ENCODE peak calls at places on chromosomes 7 and 10, in six cellular contexts. B, Q, Y, P, T and I are unnamed samples.

GRCh38 chr7:111089822-111090426 is 1.0 kb upstream of the LRRN3 start:
- DNase-seq in B (no peak), Q (no peak), Y (peak; percentile 56), P (no peak), T (peak; percentile 74), I (no peak)

GRCh38 chr7:143408686-143409551 is at the start of gene EPHA1:
- DNase-seq in B (peak; percentile 47), Q (no peak), Y (peak; percentile 96), P (peak; percentile 66), T (no peak), I (no peak)

GRCh38 chr7:90749774-90750173 is 153.7 kb downstream of the CDK14 start:
- DNase-seq in B (no peak), Q (no peak), Y (peak; percentile 75), P (no peak), T (peak; percentile 51), I (no peak)

GRCh38 chr10:62814901-62815372 is 1.2 kb downstream of the EGR2 start:
- DNase-seq in B (no peak), Q (no peak), Y (peak; percentile 23), P (no peak), T (no peak), I (no peak)

GRCh38 chr7:74040101-74040790 is 12.3 kb downstream of the ELN start:
- DNase-seq in B (no peak), Q (no peak), Y (no peak), P (no peak), T (no peak), I (peak; percentile 57)

GRCh38 chr7:5599543-5600200 is 176.0 kb upstream of the TNRC18 start:
- DNase-seq in B (no peak), Q (no peak), Y (no peak), P (no peak), T (no peak), I (no peak)

GRCh38 chr7:68963547-68963946 is 634.7 kb upstream of the AUTS2 start:
- DNase-seq in B (no peak), Q (no peak), Y (peak; percentile 90), P (no peak), T (no peak), I (no peak)

GRCh38 chr7:138876326-138876725 is 78.3 kb upstream of the ATP6V0A4 start:
- DNase-seq in B (no peak), Q (no peak), Y (no peak), P (no peak), T (no peak), I (no peak)

GRCh38 chr7:76336094-76336493 is 22.7 kb downstream of the YWHAG start:
- DNase-seq in B (no peak), Q (no peak), Y (no peak), P (no peak), T (no peak), I (no peak)
- H3K4me1 ChIP-seq in B (peaks cover 6% of the 10 kb centered on the region), Q (peaks cover 100% of the 10 kb centered on the region), Y (no peaks in the 10 kb centered on the region), P (peaks cover 13% of the 10 kb centered on the region), T (peaks cover 11% of the 10 kb centered on the region), I (peaks cover 32% of the 10 kb centered on the region)

DNA sequence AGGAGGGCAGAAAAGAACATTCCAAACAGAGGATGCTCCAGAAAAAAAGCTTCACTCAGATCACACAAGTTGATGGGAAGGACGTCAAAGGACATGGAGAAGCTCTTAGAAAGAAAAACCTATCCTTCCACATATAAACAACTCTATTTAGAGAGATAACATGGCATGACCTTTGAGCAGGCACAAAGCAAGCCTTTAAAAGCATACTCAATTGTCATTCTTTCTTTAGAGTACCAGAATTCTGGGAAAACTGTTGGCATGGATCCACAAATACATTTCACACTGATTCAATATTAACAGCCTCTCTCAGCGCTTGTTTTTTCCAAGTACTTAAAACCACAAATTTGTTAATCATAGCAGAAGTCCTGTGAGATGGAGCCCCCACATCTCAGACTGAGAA is 7.3 kb upstream of the ABLIM1 start:
- DNase-seq in B (no peak), Q (no peak), Y (no peak), P (no peak), T (no peak), I (no peak)
- H3K27ac ChIP-seq in B (no peak overlapping the region), Q (peak overlapping the region; percentile 88), Y (no peak overlapping the region), P (peak overlapping the region; percentile 84), T (no peak overlapping the region), I (no peak overlapping the region)

GRCh38 chr7:148704189-148704588 is 5.5 kb downstream of the CUL1 start:
- DNase-seq in B (no peak), Q (no peak), Y (no peak), P (no peak), T (no peak), I (no peak)
- H3K4me1 ChIP-seq in B (peaks cover 73% of the 10 kb centered on the region), Q (peaks cover 100% of the 10 kb centered on the region), Y (peaks cover 5% of the 10 kb centered on the region), P (peaks cover 13% of the 10 kb centered on the region), T (peaks cover 13% of the 10 kb centered on the region), I (peaks cover 21% of the 10 kb centered on the region)

GRCh38 chr10:131700032-131700431 is 200.8 kb upstream of the PPP2R2D start:
- DNase-seq in B (no peak), Q (no peak), Y (no peak), P (no peak), T (no peak), I (no peak)
- H3K27ac ChIP-seq in B (no peak overlapping the region), Q (no peak overlapping the region), Y (no peak overlapping the region), P (no peak overlapping the region), T (no peak overlapping the region), I (no peak overlapping the region)

DNA sequence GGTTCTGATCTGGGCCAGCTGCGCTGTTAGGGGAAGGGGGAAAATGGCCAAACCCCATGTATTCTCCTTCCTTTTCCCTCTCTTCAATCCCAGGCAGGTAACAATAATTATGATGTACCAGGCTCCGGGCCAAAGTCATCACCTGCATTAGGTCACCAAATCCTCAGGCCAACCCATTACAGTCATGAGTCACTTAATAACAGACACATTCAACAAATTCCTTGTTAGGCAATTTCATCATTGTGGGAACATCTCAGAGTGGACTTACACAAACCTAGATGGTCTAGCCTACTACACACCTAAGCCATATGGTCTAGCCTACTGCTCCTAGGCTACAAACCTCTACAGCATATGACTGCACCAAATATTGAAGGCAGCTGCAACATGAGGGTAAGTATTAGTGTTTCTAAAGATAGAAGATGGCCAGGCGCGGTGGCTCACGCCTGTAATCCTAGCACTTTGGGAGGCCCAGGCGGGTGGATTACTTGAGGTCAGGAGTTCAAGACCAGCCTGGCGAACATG is 2.2 kb upstream of the HSPB1 start:
- DNase-seq in B (no peak), Q (no peak), Y (no peak), P (peak; percentile 67), T (peak; percentile 62), I (no peak)
- H3K4me1 ChIP-seq in B (peaks cover 11% of the 10 kb centered on the region), Q (peaks cover 41% of the 10 kb centered on the region), Y (no peaks in the 10 kb centered on the region), P (peaks cover 16% of the 10 kb centered on the region), T (peaks cover 13% of the 10 kb centered on the region), I (peaks cover 35% of the 10 kb centered on the region)

DNA sequence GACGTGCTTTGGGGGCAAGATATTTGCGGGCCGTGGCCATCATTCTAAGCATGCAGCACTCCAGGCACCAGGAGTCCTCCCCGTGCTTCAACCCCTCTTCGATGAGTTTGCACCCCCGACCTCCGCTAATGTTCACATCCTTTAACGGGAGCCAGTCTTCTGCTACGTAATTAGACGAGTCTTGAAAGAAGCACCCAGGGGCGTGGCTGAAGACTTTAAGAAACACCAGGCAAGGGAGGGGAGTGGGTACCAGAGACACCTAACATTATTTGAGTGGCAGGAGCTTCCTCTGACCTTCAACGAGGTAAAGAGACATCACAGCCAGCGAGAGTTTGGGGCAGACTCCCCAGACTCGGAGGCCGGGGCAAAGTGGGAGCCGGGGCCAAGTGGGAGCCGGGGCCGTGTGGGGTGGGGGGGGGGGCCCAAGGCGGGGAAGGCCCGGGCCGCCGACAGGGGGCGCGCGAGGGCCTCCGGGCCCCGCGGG is 31.1 kb upstream of the TOMM7 start:
- DNase-seq in B (peak; percentile 77), Q (no peak), Y (peak; percentile 61), P (no peak), T (no peak), I (no peak)
- H3K27ac ChIP-seq in B (peak overlapping the region; percentile 81), Q (peak overlapping the region; percentile 97), Y (no peak overlapping the region), P (peak overlapping the region; percentile 97), T (no peak overlapping the region), I (peak overlapping the region; percentile 97)

GRCh38 chr7:132430466-132430862 is 145.8 kb downstream of the PLXNA4 start:
- DNase-seq in B (no peak), Q (no peak), Y (no peak), P (no peak), T (no peak), I (no peak)

GRCh38 chr7:132430863-132431822 is 145.1 kb downstream of the PLXNA4 start:
- DNase-seq in B (peak; percentile 64), Q (no peak), Y (no peak), P (no peak), T (peak; percentile 92), I (no peak)

GRCh38 chr7:132425920-132426319 is 150.3 kb downstream of the PLXNA4 start:
- DNase-seq in B (no peak), Q (no peak), Y (no peak), P (no peak), T (no peak), I (no peak)

GRCh38 chr7:132430041-132430440 is 146.2 kb downstream of the PLXNA4 start:
- DNase-seq in B (no peak), Q (no peak), Y (no peak), P (no peak), T (no peak), I (no peak)

GRCh38 chr7:132428247-132428919 is 147.9 kb downstream of the PLXNA4 start:
- DNase-seq in B (no peak), Q (no peak), Y (no peak), P (no peak), T (peak; percentile 46), I (no peak)
- H3K4me1 ChIP-seq in B (peaks cover 71% of the 10 kb centered on the region), Q (peaks cover 65% of the 10 kb centered on the region), Y (peaks cover 2% of the 10 kb centered on the region), P (no peaks in the 10 kb centered on the region), T (peaks cover 16% of the 10 kb centered on the region), I (peaks cover 11% of the 10 kb centered on the region)

GRCh38 chr7:41003031-41003925 is 699.6 kb downstream of the INHBA start:
- DNase-seq in B (no peak), Q (peak; percentile 30), Y (peak; percentile 82), P (peak; percentile 46), T (peak; percentile 51), I (no peak)
- H3K27ac ChIP-seq in B (no peak overlapping the region), Q (no peak overlapping the region), Y (no peak overlapping the region), P (no peak overlapping the region), T (no peak overlapping the region), I (peak overlapping the region; percentile 97)